ENCODE peak calls at places on chromosomes 12 and 14, in seven cellular contexts. J is H9, B is cardiac muscle cell, O is tibial artery, W is K562, S is cardiac fibroblast, N is HFFc6. C is an unnamed sample.

GRCh38 chr12:131795064-131795463 is 33.1 kb upstream of the MMP17 start:
- DNase-seq in J (no peak), O (no peak), W (no peak), S (no peak), B (no peak), N (no peak), C (no peak)

GRCh38 chr12:124530637-124531263 is 36.7 kb downstream of the NCOR2 start:
- DNase-seq in J (no peak), S (no peak), W (no peak), N (no peak), O (no peak), B (no peak), C (no peak)

GRCh38 chr12:88733003-88733402 is 152.7 kb upstream of the KITLG start:
- DNase-seq in O (no peak), N (no peak), S (no peak), B (no peak), J (no peak), W (no peak), C (no peak)

GRCh38 chr14:21070083-21070609 is at the start of gene ARHGEF40:
- DNase-seq in S (peak; percentile 34), N (no peak), O (peak; percentile 61), J (peak; percentile 50), W (peak; percentile 81), B (peak; percentile 88), C (peak; percentile 38)

GRCh38 chr14:100534528-100535286 is 52.5 kb downstream of the BEGAIN start:
- DNase-seq in W (no peak), O (peak; percentile 10), B (peak; percentile 55), N (no peak), J (peak; percentile 26), S (no peak), C (no peak)

GRCh38 chr14:30610719-30611388 is 11.3 kb upstream of the SCFD1 start:
- DNase-seq in N (peak; percentile 28), W (peak; percentile 10), B (peak; percentile 13), S (peak; percentile 88), J (no peak), O (peak; percentile 73), C (peak; percentile 33)

GRCh38 chr14:21694425-21694824 is 20.8 kb upstream of the OR4E1 start:
- DNase-seq in B (no peak), J (no peak), W (no peak), S (no peak), N (no peak), O (no peak), C (no peak)

GRCh38 chr12:57481671-57482070 is 2.0 kb upstream of the ARHGAP9 start:
- DNase-seq in W (no peak), J (no peak), B (no peak), O (no peak), N (no peak), S (no peak), C (no peak)

GRCh38 chr14:35506461-35506860 is 27.5 kb upstream of the INSM2 start:
- DNase-seq in B (no peak), O (no peak), J (no peak), S (no peak), N (no peak), W (no peak), C (no peak)

GRCh38 chr14:61567838-61568571 is 127.3 kb upstream of the HIF1A start:
- DNase-seq in S (peak; percentile 67), J (peak; percentile 42), N (no peak), O (peak; percentile 41), B (peak; percentile 44), W (no peak), C (no peak)

GRCh38 chr14:77322209-77322902 is 1.5 kb downstream of the GSTZ1 start:
- DNase-seq in W (no peak), B (no peak), J (no peak), N (no peak), S (no peak), O (no peak), C (no peak)

GRCh38 chr12:10909462-10909861 is at the start of gene TAS2R13:
- DNase-seq in N (no peak), B (no peak), O (no peak), W (no peak), J (no peak), S (no peak), C (no peak)

DNA sequence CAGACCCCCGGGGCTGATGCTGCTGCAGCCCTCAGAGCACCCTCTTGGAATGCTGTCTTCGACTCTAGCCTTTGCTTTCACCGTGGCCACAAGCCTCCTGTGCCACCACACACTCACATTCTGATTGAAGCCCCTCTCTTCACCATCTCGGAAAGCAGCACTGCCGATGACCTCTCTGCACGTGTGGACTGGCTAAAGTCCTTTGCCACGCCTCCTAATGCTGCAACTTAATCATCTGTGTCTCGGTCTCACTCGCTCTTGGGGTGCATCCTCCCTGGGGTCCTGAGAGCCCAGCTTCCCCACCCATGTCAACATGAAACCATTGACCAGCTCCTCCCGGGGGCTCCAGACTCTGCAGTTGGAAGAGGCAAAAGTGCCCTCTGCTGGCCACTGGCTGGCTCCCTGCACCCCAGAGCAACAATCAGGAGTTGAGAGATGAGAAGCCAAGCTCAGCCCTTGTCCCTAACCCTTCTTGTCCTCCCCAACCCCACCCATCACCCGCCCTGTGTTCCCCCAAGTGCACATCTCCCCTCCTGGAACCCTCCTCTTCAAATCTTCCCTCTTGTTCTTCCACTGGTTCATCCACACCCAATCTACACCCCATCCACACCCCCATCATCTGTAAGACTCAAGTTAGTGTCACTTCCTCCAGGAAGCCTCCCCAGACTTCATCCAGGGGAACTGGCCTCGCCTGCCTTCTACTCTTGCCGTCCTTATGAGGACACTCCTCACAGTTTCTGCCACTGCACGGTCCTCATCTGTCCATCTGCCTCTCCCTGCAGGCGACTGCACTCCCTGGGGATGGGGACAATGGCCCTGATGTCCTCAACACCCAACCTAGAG is 23.6 kb upstream of the FAM181A start:
- DNase-seq in N (no peak), S (no peak), J (peak; percentile 71), O (no peak), B (peak; percentile 63), W (no peak), C (peak; percentile 46)
- TF ChIP-seq CTCF in N (peak; percentile 65), S (peak; percentile 18), J (peak; percentile 81), O (peak; percentile 37), B (peak; percentile 45), W (peak; percentile 38), C (no peak)

GRCh38 chr12:113392563-113392962 is 11.1 kb downstream of the SDS start:
- DNase-seq in S (no peak), W (no peak), N (no peak), O (no peak), B (no peak), J (no peak), C (no peak)
- TF ChIP-seq CTCF in S (no peak), W (no peak), N (no peak), O (no peak), B (no peak), J (no peak), C (no peak)

GRCh38 chr12:94980577-94980976 is 22.9 kb downstream of the NDUFA12 start:
- DNase-seq in B (no peak), N (no peak), S (peak; percentile 46), W (no peak), O (no peak), J (no peak), C (no peak)
- TF ChIP-seq CTCF in B (peak; percentile 21), N (peak; percentile 55), S (no peak), W (no peak), O (no peak), J (no peak), C (no peak)

GRCh38 chr12:5912437-5913334 is 32.4 kb downstream of the ANO2 start:
- DNase-seq in O (no peak), J (peak; percentile 86), N (no peak), B (peak; percentile 32), W (peak; percentile 30), S (no peak), C (peak; percentile 70)
- TF ChIP-seq CTCF in O (no peak), J (peak; percentile 97), N (peak; percentile 70), B (peak; percentile 15), W (peak; percentile 68), S (no peak), C (peak; percentile 70)

DNA sequence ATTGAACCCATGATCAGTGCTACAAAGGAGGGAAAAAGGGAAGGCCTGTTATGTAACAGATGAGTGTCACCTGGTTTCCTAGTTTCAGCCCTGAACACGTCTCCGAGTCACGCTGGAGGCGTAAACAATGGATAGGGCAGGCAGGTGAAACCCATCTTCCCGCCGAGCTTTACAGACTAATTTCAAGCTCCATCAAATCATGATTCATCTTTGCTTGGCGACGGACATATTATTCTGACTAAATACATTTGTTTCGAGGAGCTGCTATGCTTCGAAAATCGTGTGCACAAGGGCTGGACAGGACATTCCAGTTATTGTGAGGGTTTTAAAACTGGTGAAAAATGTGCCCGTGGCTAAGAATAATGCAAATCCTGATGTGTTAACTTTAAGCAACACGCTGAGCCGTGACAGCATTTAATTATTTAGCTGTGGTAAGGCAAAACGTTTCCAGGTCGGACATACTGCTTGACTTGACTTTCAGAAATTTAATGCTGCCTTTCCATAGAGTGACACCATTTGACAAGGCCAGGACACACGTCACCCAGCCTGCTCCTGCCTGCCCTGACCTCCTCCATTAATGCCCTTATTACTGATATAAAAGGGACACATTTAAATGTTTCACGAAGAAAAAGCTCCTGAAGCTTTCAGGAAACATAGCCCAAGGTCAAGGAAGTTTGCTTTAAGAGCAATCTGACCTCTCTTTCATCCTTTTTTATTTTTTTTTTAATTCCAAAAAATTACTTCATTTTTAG is 1203.5 kb upstream of the TMEM132C start:
- DNase-seq in O (no peak), S (no peak), J (no peak), W (no peak), N (no peak), B (no peak), C (no peak)
- TF ChIP-seq CTCF in O (no peak), S (no peak), J (no peak), W (no peak), N (no peak), B (no peak), C (no peak)

GRCh38 chr14:22865424-22866215 is 5.9 kb upstream of the LRP10 start:
- DNase-seq in J (peak; percentile 84), N (no peak), S (no peak), B (no peak), W (peak; percentile 59), O (no peak), C (peak; percentile 30)
- TF ChIP-seq CTCF in J (peak; percentile 84), N (peak; percentile 62), S (peak; percentile 41), B (peak; percentile 36), W (peak; percentile 84), O (no peak), C (no peak)

GRCh38 chr14:96564389-96564788 is 62.2 kb downstream of the PAPOLA start:
- DNase-seq in W (no peak), N (no peak), B (no peak), O (no peak), J (no peak), S (peak; percentile 20), C (no peak)
- TF ChIP-seq CTCF in W (no peak), N (peak; percentile 38), B (peak; percentile 16), O (no peak), J (no peak), S (no peak), C (no peak)